ENCODE peak calls at places on chromosomes 4 and X, in five cellular contexts. G, Z, B, J and Y are unnamed samples.

GRCh38 chr4:145936142-145937020 is 2.2 kb downstream of the ZNF827 start:
- DNase-seq in G (peak; percentile 94), Z (peak; percentile 51), B (peak; percentile 83), J (peak; percentile 73), Y (peak; percentile 65)

GRCh38 chrX:19682712-19683331 is 167.5 kb upstream of the MAP3K15 start:
- DNase-seq in G (peak; percentile 85), Z (no peak), B (peak; percentile 94), J (peak; percentile 34), Y (peak; percentile 96)

GRCh38 chr4:87530868-87531267 is 1.7 kb upstream of the SPARCL1 start:
- DNase-seq in G (no peak), Z (peak; percentile 59), B (peak; percentile 66), J (peak; percentile 59), Y (no peak)

GRCh38 chrX:53288173-53288572 is 6.8 kb upstream of the IQSEC2 start:
- DNase-seq in G (peak; percentile 83), Z (no peak), B (peak; percentile 20), J (no peak), Y (peak; percentile 6)

GRCh38 chr4:48173055-48173991 is 39.3 kb upstream of the TXK start:
- DNase-seq in G (peak; percentile 88), Z (peak; percentile 78), B (peak; percentile 52), J (no peak), Y (peak; percentile 31)

GRCh38 chr4:52100062-52100461 is 49.0 kb downstream of the SPATA18 start:
- DNase-seq in G (no peak), Z (no peak), B (peak; percentile 88), J (no peak), Y (no peak)

GRCh38 chr4:174111350-174111888 is 172.0 kb downstream of the FBXO8 start:
- DNase-seq in G (peak; percentile 23), Z (no peak), B (no peak), J (no peak), Y (no peak)

GRCh38 chrX:131306602-131307001 is 17.5 kb upstream of the IGSF1 start:
- DNase-seq in G (no peak), Z (no peak), B (peak; percentile 7), J (no peak), Y (no peak)

GRCh38 chr4:185535818-185536729 is 767 bp upstream of the PDLIM3 start:
- DNase-seq in G (no peak), Z (no peak), B (peak; percentile 26), J (no peak), Y (peak; percentile 16)

GRCh38 chrX:25002658-25003015 is 13.1 kb downstream of the ARX start:
- DNase-seq in G (no peak), Z (no peak), B (no peak), J (no peak), Y (no peak)

GRCh38 chrX:138756234-138756633 is 44.7 kb upstream of the FGF13 start:
- DNase-seq in G (peak; percentile 78), Z (peak; percentile 5), B (peak; percentile 78), J (no peak), Y (peak; percentile 2)

GRCh38 chr4:41257257-41257900 is 651 bp downstream of the UCHL1 start:
- DNase-seq in G (peak; percentile 66), Z (peak; percentile 46), B (peak; percentile 61), J (peak; percentile 45), Y (peak; percentile 43)

GRCh38 chrX:9995855-9996339 is 28.7 kb downstream of the CLDN34 start:
- DNase-seq in G (peak; percentile 82), Z (peak; percentile 60), B (peak; percentile 76), J (peak; percentile 86), Y (peak; percentile 67)

GRCh38 chr4:173585876-173586572 is 56.0 kb upstream of the HAND2 start:
- DNase-seq in G (peak; percentile 2), Z (no peak), B (no peak), J (no peak), Y (no peak)

GRCh38 chrX:40736170-40736505 is 796 bp upstream of the MED14 start:
- DNase-seq in G (peak; percentile 5), Z (no peak), B (no peak), J (no peak), Y (no peak)

GRCh38 chrX:57528670-57529255 is 63.0 kb upstream of the ZXDB start:
- DNase-seq in G (peak; percentile 51), Z (no peak), B (no peak), J (no peak), Y (no peak)

GRCh38 chrX:53686151-53686885 is at the start of gene HUWE1:
- DNase-seq in G (peak; percentile 92), Z (peak; percentile 30), B (peak; percentile 67), J (peak; percentile 79), Y (peak; percentile 40)

GRCh38 chrX:3160771-3161170 is 119.5 kb downstream of the ARSF start:
- DNase-seq in G (no peak), Z (no peak), B (no peak), J (no peak), Y (no peak)

GRCh38 chr4:70954032-70954431 is 39.4 kb upstream of the DCK start:
- DNase-seq in G (no peak), Z (no peak), B (peak; percentile 39), J (no peak), Y (no peak)

GRCh38 chr4:184506527-184507121 is 32.3 kb upstream of the IRF2 start:
- DNase-seq in G (peak; percentile 51), Z (no peak), B (no peak), J (no peak), Y (no peak)

GRCh38 chrX:69357293-69357692 is 146.8 kb upstream of the NALF2 start:
- DNase-seq in G (no peak), Z (no peak), B (no peak), J (no peak), Y (no peak)

GRCh38 chr4:87339440-87339839 is 16.8 kb upstream of the HSD17B13 start:
- DNase-seq in G (no peak), Z (no peak), B (no peak), J (no peak), Y (no peak)

GRCh38 chr4:110292994-110293744 is 94.8 kb upstream of the ELOVL6 start:
- DNase-seq in G (peak; percentile 26), Z (no peak), B (no peak), J (no peak), Y (no peak)

GRCh38 chr4:25343671-25344070 is 31.1 kb downstream of the ZCCHC4 start:
- DNase-seq in G (no peak), Z (no peak), B (peak; percentile 32), J (no peak), Y (no peak)

GRCh38 chrX:151754641-151755215 is 20.2 kb downstream of the CNGA2 start:
- DNase-seq in G (no peak), Z (peak; percentile 36), B (peak; percentile 72), J (no peak), Y (peak; percentile 11)

GRCh38 chrX:23883737-23884354 is 23.9 kb downstream of the APOO start:
- DNase-seq in G (peak; percentile 48), Z (peak; percentile 76), B (peak; percentile 81), J (no peak), Y (peak; percentile 76)

GRCh38 chrX:128931071-128931470 is 592.2 kb downstream of the SMARCA1 start:
- DNase-seq in G (no peak), Z (no peak), B (no peak), J (no peak), Y (no peak)

GRCh38 chrX:155023907-155024833 is 1.6 kb upstream of the F8 start:
- DNase-seq in G (no peak), Z (no peak), B (no peak), J (no peak), Y (no peak)

GRCh38 chr4:186942745-186943606 is 219.3 kb upstream of the FAT1 start:
- DNase-seq in G (no peak), Z (no peak), B (peak; percentile 43), J (no peak), Y (no peak)
- H3K27ac ChIP-seq in G (no peak overlapping the region), Z (no peak overlapping the region), B (no peak overlapping the region), J (no peak overlapping the region), Y (no peak overlapping the region)

DNA sequence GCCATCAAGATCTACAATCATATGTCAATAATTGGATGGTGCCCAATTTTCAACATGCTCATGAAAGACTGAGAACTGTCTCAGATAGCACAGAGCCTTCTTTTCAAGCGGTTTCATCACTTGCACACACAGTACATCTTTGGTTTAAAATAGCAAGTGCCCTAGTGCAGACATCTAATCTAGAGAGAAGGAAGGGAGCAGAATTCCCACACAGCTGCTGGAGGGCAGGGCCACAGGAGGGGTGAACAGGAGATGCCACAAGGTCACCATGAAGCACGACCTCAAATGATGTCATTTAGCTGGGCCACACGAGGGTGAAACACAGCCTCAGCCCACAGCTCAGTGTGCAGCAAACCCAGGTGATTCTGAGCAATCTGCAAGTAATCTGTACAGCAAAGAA is 24.3 kb downstream of the LEF1 start:
- DNase-seq in G (no peak), Z (no peak), B (no peak), J (no peak), Y (no peak)
- H3K27ac ChIP-seq in G (no peak overlapping the region), Z (no peak overlapping the region), B (no peak overlapping the region), J (no peak overlapping the region), Y (no peak overlapping the region)

GRCh38 chr4:78638324-78639172 is 87.0 kb downstream of the ANXA3 start:
- DNase-seq in G (no peak), Z (no peak), B (no peak), J (no peak), Y (no peak)
- H3K27ac ChIP-seq in G (no peak overlapping the region), Z (peak overlapping the region; percentile 34), B (no peak overlapping the region), J (no peak overlapping the region), Y (no peak overlapping the region)

GRCh38 chr4:38623260-38623659 is 40.7 kb upstream of the KLF3 start:
- DNase-seq in G (no peak), Z (no peak), B (no peak), J (no peak), Y (no peak)
- H3K27ac ChIP-seq in G (no peak overlapping the region), Z (no peak overlapping the region), B (no peak overlapping the region), J (no peak overlapping the region), Y (no peak overlapping the region)

DNA sequence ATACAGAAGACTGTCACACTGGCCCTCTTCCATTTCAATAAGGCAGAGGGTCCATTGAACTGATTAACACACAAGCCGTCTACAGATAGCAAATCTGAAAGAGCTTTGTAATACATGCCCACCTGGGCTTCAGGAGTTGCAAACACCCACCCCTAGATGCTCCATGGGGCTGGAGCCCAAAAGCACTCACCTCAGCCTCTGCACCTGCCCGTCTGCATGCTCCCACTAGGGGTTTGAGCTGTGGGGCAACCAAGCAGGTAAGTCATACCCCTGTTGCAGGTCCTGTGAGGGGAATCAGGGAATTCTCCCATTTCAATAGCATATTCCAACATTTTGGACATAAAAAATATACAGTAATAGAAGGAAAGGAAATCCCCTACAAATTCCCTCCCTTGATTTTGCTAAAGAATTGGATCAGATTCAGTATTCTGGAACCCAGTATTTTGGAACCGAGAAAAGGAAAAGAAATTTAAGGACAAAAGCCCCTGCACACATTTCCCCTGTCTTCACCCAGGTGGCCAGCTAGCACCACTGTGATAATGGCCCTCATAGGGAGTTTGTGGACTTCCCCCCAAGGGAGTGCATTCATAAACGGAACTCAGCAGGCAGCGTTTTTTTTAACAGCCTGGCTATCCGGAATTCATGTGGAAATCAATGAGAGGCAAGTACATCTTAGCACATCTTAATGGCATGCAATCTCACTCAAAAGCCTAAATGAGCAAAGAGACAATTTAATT is 243.2 kb upstream of the KCNIP4 start:
- DNase-seq in G (peak; percentile 28), Z (no peak), B (peak; percentile 33), J (no peak), Y (no peak)
- H3K27ac ChIP-seq in G (peak overlapping the region; percentile 27), Z (no peak overlapping the region), B (no peak overlapping the region), J (no peak overlapping the region), Y (no peak overlapping the region)